ENCODE peak calls at places on chromosomes 4 and X, in six cellular contexts. U is H7; S is neural progenitor cell; Z is kidney epithelial cell; V is CD8-positive, alpha-beta memory T cell; J is A673. W is an unnamed sample. For H3K36me3, the result is how much of the 10 kb centered on the place peaks cover.

GRCh38 chr4:138405439-138405838 is 163.3 kb upstream of the SLC7A11 start:
- DNase-seq in Z (peak), J (no peak), V (no peak), S (no peak), U (no peak), W (no peak)

GRCh38 chrX:31993635-31994034 is 921.8 kb upstream of the FTHL17 start:
- DNase-seq in J (no peak), S (no peak), Z (no peak), U (no peak), V (no peak), W (no peak)

GRCh38 chrX:129649268-129650182 is 5.2 kb downstream of the APLN start:
- DNase-seq in V (no peak), J (no peak), Z (no peak), S (no peak), U (peak), W (no peak)

GRCh38 chrX:45757272-45757671 is 556.6 kb upstream of the DIPK2B start:
- DNase-seq in V (no peak), U (no peak), Z (no peak), S (no peak), J (no peak), W (no peak)

GRCh38 chr4:48812866-48813265 is 18.0 kb upstream of the OCIAD1 start:
- DNase-seq in U (no peak), J (no peak), V (no peak), S (no peak), Z (no peak), W (no peak)

GRCh38 chrX:18707442-18708049 is at the start of gene PPEF1:
- DNase-seq in Z (no peak), S (no peak), V (no peak), J (peak), U (no peak), W (no peak)

GRCh38 chrX:104135677-104136076 is 21.1 kb downstream of the SLC25A53 start:
- DNase-seq in J (no peak), Z (no peak), U (no peak), V (no peak), S (no peak), W (no peak)

GRCh38 chr4:109412805-109413204 is 20.8 kb upstream of the SEC24B start:
- DNase-seq in Z (no peak), S (no peak), J (no peak), U (no peak), V (no peak), W (no peak)

GRCh38 chr4:99670409-99671073 is 12.9 kb upstream of the C4orf54 start:
- DNase-seq in S (no peak), U (no peak), J (no peak), Z (no peak), V (no peak), W (no peak)

GRCh38 chr4:145279122-145279960 is 99.0 kb upstream of the OTUD4 start:
- DNase-seq in J (peak), V (no peak), S (no peak), U (no peak), Z (peak), W (no peak)

GRCh38 chrX:115949900-115950822 is 220.4 kb upstream of the AGTR2 start:
- DNase-seq in V (no peak), U (peak), J (peak), Z (no peak), S (peak), W (no peak)

GRCh38 chr4:163191999-163192398 is 25.3 kb upstream of the NAF1 start:
- DNase-seq in J (no peak), S (no peak), V (no peak), Z (no peak), U (peak), W (no peak)

GRCh38 chr4:109640644-109641043 is 62.6 kb downstream of the CASP6 start:
- DNase-seq in S (no peak), V (no peak), U (no peak), Z (no peak), J (no peak), W (no peak)

GRCh38 chr4:173990879-173991231 is 292.6 kb downstream of the FBXO8 start:
- DNase-seq in Z (no peak), U (no peak), V (no peak), J (peak), S (peak), W (peak)

GRCh38 chr4:159238631-159239030 is 135.8 kb downstream of the RAPGEF2 start:
- DNase-seq in J (peak), U (no peak), Z (no peak), V (no peak), S (no peak), W (no peak)

GRCh38 chrX:46185923-46186810 is 359.1 kb downstream of the ZNF674 start:
- DNase-seq in Z (no peak), S (no peak), J (no peak), U (no peak), V (no peak), W (no peak)

GRCh38 chr4:128913228-128913627 is 103.7 kb downstream of the JADE1 start:
- DNase-seq in U (no peak), J (no peak), Z (no peak), S (no peak), V (no peak), W (no peak)

GRCh38 chr4:150231108-150231770 is 153.0 kb downstream of the DCLK2 start:
- DNase-seq in Z (no peak), J (no peak), U (no peak), S (no peak), V (no peak), W (no peak)

GRCh38 chrX:11386001-11386523 is 92.8 kb downstream of the AMELX start:
- DNase-seq in J (no peak), Z (no peak), V (no peak), U (no peak), S (no peak), W (no peak)

GRCh38 chrX:1105671-1106419 is 106.6 kb downstream of the CRLF2 start:
- DNase-seq in V (no peak), J (no peak), S (peak), U (peak), Z (no peak), W (no peak)

GRCh38 chr4:139957108-139957464 is 196.9 kb downstream of the MAML3 start:
- DNase-seq in J (no peak), U (no peak), Z (no peak), S (no peak), V (no peak), W (no peak)

GRCh38 chr4:77065382-77065781 is 10.4 kb downstream of the CCNI start:
- DNase-seq in J (no peak), U (no peak), Z (no peak), S (no peak), V (no peak), W (no peak)
- H3K36me3 ChIP-seq in J (under half), U (under half), Z (under half), S (under half), V (under half), W (under half)

DNA sequence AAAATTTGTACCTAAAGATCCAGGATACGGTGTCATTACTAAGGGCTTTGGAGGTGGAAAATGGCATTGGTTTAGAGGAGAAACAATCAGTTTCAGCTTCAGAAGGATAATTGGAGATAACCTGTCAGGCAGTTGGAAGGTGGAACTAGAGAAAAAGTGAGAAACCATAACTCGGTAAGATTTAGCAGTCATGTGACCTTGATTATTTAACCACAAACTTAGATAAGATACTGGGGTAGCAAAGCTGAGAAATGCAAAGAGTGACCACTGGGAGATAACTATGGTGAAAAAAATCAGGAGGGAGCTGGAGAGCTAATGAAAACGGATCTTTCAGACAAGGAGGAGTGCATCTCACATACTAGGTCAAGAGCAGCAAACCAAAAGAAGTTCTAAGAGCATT is 58.3 kb upstream of the SMARCA5 start:
- DNase-seq in J (no peak), Z (no peak), S (no peak), V (no peak), U (no peak), W (no peak)
- H3K36me3 ChIP-seq in J (under half), Z (under half), S (under half), V (under half), U (under half), W (half or more)

DNA sequence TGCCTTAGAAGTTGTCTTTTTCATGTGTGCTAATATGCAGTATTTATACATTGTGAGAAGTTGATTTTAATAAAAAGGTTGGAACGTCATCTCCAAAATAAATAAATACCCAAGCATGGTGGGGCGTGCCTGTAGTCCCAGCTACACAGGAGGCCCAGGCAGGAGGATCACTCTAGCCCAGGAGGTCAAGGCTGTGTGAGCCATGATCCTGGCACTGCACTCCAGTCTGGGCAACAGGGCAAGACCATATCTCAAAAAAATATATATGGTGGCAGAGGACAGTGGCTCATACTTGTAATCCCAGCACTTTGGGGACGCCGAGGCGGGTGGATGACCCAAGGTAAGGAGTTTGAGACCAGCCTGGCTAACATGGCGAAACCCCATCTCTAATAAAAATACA is 6.4 kb downstream of the SLBP start:
- DNase-seq in V (no peak), U (no peak), Z (no peak), S (no peak), J (no peak), W (no peak)
- H3K36me3 ChIP-seq in V (under half), U (under half), Z (under half), S (under half), J (half or more), W (under half)

GRCh38 chr4:74789518-74789917 is 4.8 kb downstream of the BTC start:
- DNase-seq in J (no peak), S (no peak), U (no peak), Z (no peak), V (no peak), W (no peak)
- H3K36me3 ChIP-seq in J (under half), S (under half), U (under half), Z (under half), V (under half), W (under half)

DNA sequence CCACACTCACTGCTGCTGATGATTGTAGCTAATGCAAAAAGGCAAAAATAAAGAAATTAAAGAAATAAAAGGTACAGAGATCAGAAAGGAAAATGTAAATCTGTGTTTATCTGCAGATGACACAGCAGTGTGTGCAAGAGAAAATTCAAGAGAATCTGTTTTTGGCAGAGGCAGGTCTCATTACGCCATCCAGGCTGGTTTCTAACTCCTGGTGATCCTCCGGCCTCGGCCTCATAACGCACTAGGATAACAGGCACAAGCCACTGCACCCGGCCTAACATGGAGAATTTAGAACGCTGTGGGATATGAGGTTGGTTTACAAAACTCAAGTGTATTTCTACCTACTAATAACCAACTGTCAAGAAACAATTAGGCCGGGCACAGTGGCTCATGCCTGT is 29.4 kb downstream of the CTBP1 start:
- DNase-seq in U (no peak), J (no peak), S (no peak), Z (no peak), V (no peak), W (no peak)
- H3K36me3 ChIP-seq in U (under half), J (half or more), S (under half), Z (under half), V (under half), W (under half)

W was measured in heart left ventricle.